ENCODE peak calls at places on chromosomes 2 and 18, in six cellular contexts. A, G, M, Q, X and F are unnamed samples.

GRCh38 chr2:177332041-177332991 is 60.3 kb upstream of the AGPS start:
- DNase-seq in A (no peak), G (peak), M (peak), Q (peak), X (peak), F (no peak)

GRCh38 chr2:132797551-132797950 is 127.5 kb upstream of the LYPD1 start:
- DNase-seq in A (no peak), G (no peak), M (peak), Q (peak), X (no peak), F (no peak)

GRCh38 chr2:182915369-182916326 is 49.2 kb upstream of the FRZB start:
- DNase-seq in A (no peak), G (no peak), M (peak), Q (peak), X (no peak), F (no peak)

GRCh38 chr18:56255381-56255780 is 383.0 kb downstream of the TXNL1 start:
- DNase-seq in A (no peak), G (no peak), M (no peak), Q (no peak), X (no peak), F (no peak)

GRCh38 chr2:139369423-139370409 is 589.5 kb upstream of the NXPH2 start:
- DNase-seq in A (no peak), G (no peak), M (no peak), Q (no peak), X (no peak), F (no peak)

GRCh38 chr18:79484661-79485621 is 89.2 kb downstream of the NFATC1 start:
- DNase-seq in A (peak), G (no peak), M (peak), Q (peak), X (no peak), F (peak)

GRCh38 chr2:59167514-59167913 is 926.4 kb upstream of the FANCL start:
- DNase-seq in A (no peak), G (no peak), M (no peak), Q (no peak), X (peak), F (no peak)

GRCh38 chr18:850960-851359 is 38.9 kb upstream of the YES1 start:
- DNase-seq in A (no peak), G (no peak), M (no peak), Q (no peak), X (no peak), F (no peak)

GRCh38 chr18:47254341-47254939 is 3.0 kb upstream of the SKOR2 start:
- DNase-seq in A (no peak), G (no peak), M (peak), Q (peak), X (no peak), F (no peak)

GRCh38 chr2:73830871-73831401 is 2.2 kb downstream of the STAMBP start:
- DNase-seq in A (no peak), G (no peak), M (peak), Q (peak), X (no peak), F (no peak)

GRCh38 chr2:201151127-201152074 is 31.5 kb upstream of the CASP10 start:
- DNase-seq in A (no peak), G (no peak), M (peak), Q (peak), X (no peak), F (no peak)

GRCh38 chr2:88959480-88960204 is 268.2 kb downstream of the RPIA start:
- DNase-seq in A (no peak), G (no peak), M (peak), Q (no peak), X (no peak), F (no peak)

GRCh38 chr2:209525834-209526281 is 102.0 kb downstream of the MAP2 start:
- DNase-seq in A (no peak), G (no peak), M (peak), Q (peak), X (no peak), F (no peak)

GRCh38 chr18:35029770-35030169 is 11.4 kb upstream of the MAPRE2 start:
- DNase-seq in A (no peak), G (no peak), M (no peak), Q (no peak), X (no peak), F (no peak)

GRCh38 chr2:151051584-151052220 is 210.0 kb downstream of the RBM43 start:
- DNase-seq in A (no peak), G (no peak), M (peak), Q (peak), X (peak), F (no peak)

GRCh38 chr2:40218679-40219078 is 233.2 kb downstream of the SLC8A1 start:
- DNase-seq in A (no peak), G (no peak), M (no peak), Q (no peak), X (peak), F (peak)

GRCh38 chr2:86221066-86221684 is 21.9 kb downstream of the MRPL35 start:
- DNase-seq in A (no peak), G (no peak), M (peak), Q (peak), X (peak), F (no peak)

GRCh38 chr2:79180092-79180491 is 20.5 kb upstream of the REG3A start:
- DNase-seq in A (no peak), G (no peak), M (no peak), Q (no peak), X (no peak), F (no peak)

GRCh38 chr2:25743132-25743830 is 69.9 kb upstream of the DTNB start:
- DNase-seq in A (no peak), G (no peak), M (no peak), Q (no peak), X (no peak), F (no peak)

GRCh38 chr2:236873666-236874065 is 212.0 kb upstream of the COPS8 start:
- DNase-seq in A (no peak), G (no peak), M (no peak), Q (no peak), X (no peak), F (no peak)

GRCh38 chr2:171910494-171910893 is 11.8 kb upstream of the HAT1 start:
- DNase-seq in A (no peak), G (no peak), M (no peak), Q (no peak), X (no peak), F (no peak)

GRCh38 chr2:111178730-111179405 is 58.2 kb downstream of the BCL2L11 start:
- DNase-seq in A (peak), G (no peak), M (peak), Q (peak), X (no peak), F (no peak)

GRCh38 chr18:69400976-69401474 is 337 bp downstream of the DOK6 start:
- DNase-seq in A (no peak), G (no peak), M (peak), Q (peak), X (peak), F (peak)

GRCh38 chr2:69517410-69517809 is 80.2 kb upstream of the NFU1 start:
- DNase-seq in A (no peak), G (no peak), M (peak), Q (no peak), X (no peak), F (no peak)

GRCh38 chr2:169799555-169799954 is 884 bp downstream of the SSB start:
- DNase-seq in A (no peak), G (no peak), M (peak), Q (no peak), X (no peak), F (no peak)

GRCh38 chr2:42958036-42958370 is 165.6 kb upstream of the HAAO start:
- DNase-seq in A (no peak), G (no peak), M (no peak), Q (no peak), X (no peak), F (peak)

GRCh38 chr2:25700221-25700660 is 26.9 kb upstream of the DTNB start:
- DNase-seq in A (no peak), G (no peak), M (peak), Q (peak), X (peak), F (no peak)

GRCh38 chr2:106159867-106160785 is 34.0 kb downstream of the UXS1 start:
- DNase-seq in A (no peak), G (no peak), M (no peak), Q (no peak), X (no peak), F (peak)

GRCh38 chr2:177147093-177147694 is 65.4 kb upstream of the HNRNPA3 start:
- DNase-seq in A (no peak), G (no peak), M (peak), Q (peak), X (peak), F (no peak)

GRCh38 chr2:101815739-101816391 is 118.4 kb downstream of the MAP4K4 start:
- DNase-seq in A (no peak), G (no peak), M (peak), Q (no peak), X (no peak), F (no peak)

GRCh38 chr2:233119123-233119522 is 59.0 kb downstream of the INPP5D start:
- DNase-seq in A (no peak), G (no peak), M (no peak), Q (no peak), X (no peak), F (no peak)

GRCh38 chr2:98768765-98769476 is 38.0 kb upstream of the MGAT4A start:
- DNase-seq in A (no peak), G (no peak), M (peak), Q (no peak), X (peak), F (no peak)

GRCh38 chr2:106205488-106205887 is 11.4 kb upstream of the UXS1 start:
- DNase-seq in A (no peak), G (no peak), M (no peak), Q (no peak), X (no peak), F (no peak)

GRCh38 chr2:70354264-70354949 is 52.5 kb upstream of the FAM136A start:
- DNase-seq in A (no peak), G (no peak), M (peak), Q (peak), X (no peak), F (no peak)

GRCh38 chr2:227862741-227863588 is 8.5 kb upstream of the DAW1 start:
- DNase-seq in A (no peak), G (no peak), M (peak), Q (peak), X (no peak), F (no peak)

GRCh38 chr18:28735731-28736130 is 558.8 kb upstream of the CDH2 start:
- DNase-seq in A (no peak), G (no peak), M (peak), Q (peak), X (no peak), F (no peak)

GRCh38 chr18:1150344-1150743 is 245.7 kb downstream of the ADCYAP1 start:
- DNase-seq in A (no peak), G (no peak), M (no peak), Q (no peak), X (no peak), F (no peak)